ENCODE peak calls at places on chromosomes 4 and X, in four cellular contexts. F is substantia nigra, W is foreskin keratinocyte, G is AG04450. T is an unnamed sample.

GRCh38 chrX:71622347-71623104 is 4.2 kb upstream of the CXCR3 start:
- DNase-seq in W (peak), G (peak), F (peak), T (no peak)

GRCh38 chrX:108169768-108170167 is 78.2 kb downstream of the ATG4A start:
- DNase-seq in F (no peak), W (no peak), G (no peak), T (no peak)

GRCh38 chr4:38306482-38307071 is 346.4 kb downstream of the PTTG2 start:
- DNase-seq in W (no peak), G (no peak), F (no peak), T (no peak)

GRCh38 chrX:112901821-112902732 is 61.4 kb upstream of the AMOT start:
- DNase-seq in G (no peak), F (no peak), W (no peak), T (no peak)

GRCh38 chrX:24485976-24486680 is 21.0 kb downstream of the PDK3 start:
- DNase-seq in F (no peak), W (no peak), G (no peak), T (no peak)

GRCh38 chrX:132491191-132491590 is 2.4 kb upstream of the MBNL3 start:
- DNase-seq in F (peak), G (no peak), W (no peak), T (no peak)

GRCh38 chr4:141730805-141731204 is 94.4 kb downstream of the IL15 start:
- DNase-seq in G (no peak), F (no peak), W (no peak), T (no peak)

GRCh38 chr4:6204871-6205583 is 4.7 kb upstream of the JAKMIP1 start:
- DNase-seq in W (no peak), G (no peak), F (no peak), T (no peak)

GRCh38 chrX:19886888-19887531 is 390 bp downstream of the SH3KBP1 start:
- DNase-seq in W (no peak), F (no peak), G (no peak), T (no peak)

GRCh38 chr4:109016200-109016599 is 253.3 kb upstream of the ETNPPL start:
- DNase-seq in G (no peak), F (no peak), W (no peak), T (no peak)

GRCh38 chr4:4765811-4766210 is 93.7 kb upstream of the MSX1 start:
- DNase-seq in F (no peak), G (no peak), W (no peak), T (no peak)

GRCh38 chr4:73690051-73690744 is 50.2 kb upstream of the CXCL8 start:
- DNase-seq in G (no peak), W (no peak), F (no peak), T (no peak)

GRCh38 chr4:180947421-180947820 is 1295.8 kb upstream of the TENM3 start:
- DNase-seq in G (no peak), W (no peak), F (no peak), T (no peak)

GRCh38 chr4:24988776-24989175 is 42.0 kb downstream of the LGI2 start:
- DNase-seq in W (no peak), G (no peak), F (no peak), T (no peak)

GRCh38 chrX:135543924-135544323 is 23.5 kb downstream of the INTS6L start:
- DNase-seq in W (no peak), G (no peak), F (no peak), T (no peak)

GRCh38 chr4:186240452-186240847 is 13.1 kb downstream of the KLKB1 start:
- DNase-seq in W (no peak), G (no peak), F (no peak), T (no peak)

GRCh38 chr4:107314156-107314555 is 278.0 kb upstream of the DKK2 start:
- DNase-seq in G (no peak), F (no peak), W (no peak), T (no peak)

GRCh38 chr4:127140306-127140705 is 492.5 kb upstream of the INTU start:
- DNase-seq in F (no peak), G (no peak), W (no peak), T (peak)

GRCh38 chr4:11603594-11604194 is 175.0 kb upstream of the HS3ST1 start:
- DNase-seq in G (no peak), F (no peak), W (no peak), T (no peak)

GRCh38 chrX:121570072-121570841 is 522.8 kb downstream of the GLUD2 start:
- DNase-seq in W (peak), F (no peak), G (no peak), T (no peak)

T was measured in HFF-Myc.